ENCODE peak calls at places on chromosome 20, in eight cellular contexts. One of them, this sample, is unnamed.

GRCh38 chr20:35254448-35254999 is 23.4 kb downstream of the MMP24OS start:
- DNase-seq in cardiac muscle cell: no peak
- DNase-seq in adrenal gland: no peak
- DNase-seq in AG04450: no peak
- DNase-seq in A673: no peak
- DNase-seq in mucosa of descending colon: no peak
- DNase-seq in omental fat pad: no peak
- DNase-seq in AG09319: no peak
- DNase-seq in this sample: no peak

GRCh38 chr20:63017076-63017825 is 10.5 kb upstream of the BHLHE23 start:
- DNase-seq in cardiac muscle cell: no peak
- DNase-seq in adrenal gland: no peak
- DNase-seq in AG04450: no peak
- DNase-seq in A673: no peak
- DNase-seq in mucosa of descending colon: peak; percentile 32
- DNase-seq in omental fat pad: no peak
- DNase-seq in AG09319: no peak
- DNase-seq in this sample: no peak

GRCh38 chr20:25246182-25246943 is 1.5 kb upstream of the PYGB start:
- DNase-seq in cardiac muscle cell: no peak
- DNase-seq in adrenal gland: no peak
- DNase-seq in AG04450: no peak
- DNase-seq in A673: no peak
- DNase-seq in mucosa of descending colon: no peak
- DNase-seq in omental fat pad: no peak
- DNase-seq in AG09319: no peak
- DNase-seq in this sample: no peak

GRCh38 chr20:45268531-45268930 is 14.2 kb upstream of the SLPI start:
- DNase-seq in cardiac muscle cell: peak; percentile 35
- DNase-seq in adrenal gland: no peak
- DNase-seq in AG04450: no peak
- DNase-seq in A673: no peak
- DNase-seq in mucosa of descending colon: no peak
- DNase-seq in omental fat pad: no peak
- DNase-seq in AG09319: no peak
- DNase-seq in this sample: no peak

GRCh38 chr20:60055740-60056139 is 97.5 kb downstream of the CDH26 start:
- DNase-seq in cardiac muscle cell: peak; percentile 10
- DNase-seq in adrenal gland: peak; percentile 58
- DNase-seq in AG04450: no peak
- DNase-seq in A673: peak; percentile 48
- DNase-seq in mucosa of descending colon: peak; percentile 65
- DNase-seq in omental fat pad: no peak
- DNase-seq in AG09319: no peak
- DNase-seq in this sample: peak; percentile 77

GRCh38 chr20:3748073-3748472 is 15.6 kb downstream of the HSPA12B start:
- DNase-seq in cardiac muscle cell: no peak
- DNase-seq in adrenal gland: no peak
- DNase-seq in AG04450: no peak
- DNase-seq in A673: no peak
- DNase-seq in mucosa of descending colon: no peak
- DNase-seq in omental fat pad: no peak
- DNase-seq in AG09319: no peak
- DNase-seq in this sample: no peak

GRCh38 chr20:63150911-63151531 is 64.9 kb downstream of the YTHDF1 start:
- DNase-seq in cardiac muscle cell: no peak
- DNase-seq in adrenal gland: no peak
- DNase-seq in AG04450: no peak
- DNase-seq in A673: no peak
- DNase-seq in mucosa of descending colon: peak; percentile 33
- DNase-seq in omental fat pad: no peak
- DNase-seq in AG09319: no peak
- DNase-seq in this sample: no peak

GRCh38 chr20:62210496-62210855 is 9.6 kb downstream of the HRH3 start:
- DNase-seq in cardiac muscle cell: no peak
- DNase-seq in adrenal gland: no peak
- DNase-seq in AG04450: no peak
- DNase-seq in A673: no peak
- DNase-seq in mucosa of descending colon: peak; percentile 31
- DNase-seq in omental fat pad: no peak
- DNase-seq in AG09319: no peak
- DNase-seq in this sample: no peak

GRCh38 chr20:48017504-48017903 is 232.2 kb upstream of the SULF2 start:
- DNase-seq in cardiac muscle cell: no peak
- DNase-seq in adrenal gland: no peak
- DNase-seq in AG04450: no peak
- DNase-seq in A673: no peak
- DNase-seq in mucosa of descending colon: no peak
- DNase-seq in omental fat pad: no peak
- DNase-seq in AG09319: no peak
- DNase-seq in this sample: no peak

GRCh38 chr20:41318271-41318649 is 729 bp upstream of the ZHX3 start:
- DNase-seq in cardiac muscle cell: no peak
- DNase-seq in adrenal gland: no peak
- DNase-seq in AG04450: no peak
- DNase-seq in A673: no peak
- DNase-seq in mucosa of descending colon: no peak
- DNase-seq in omental fat pad: no peak
- DNase-seq in AG09319: no peak
- DNase-seq in this sample: no peak

GRCh38 chr20:45583502-45583901 is 4.4 kb upstream of the WFDC8 start:
- DNase-seq in cardiac muscle cell: no peak
- DNase-seq in adrenal gland: no peak
- DNase-seq in AG04450: no peak
- DNase-seq in A673: no peak
- DNase-seq in mucosa of descending colon: no peak
- DNase-seq in omental fat pad: no peak
- DNase-seq in AG09319: no peak
- DNase-seq in this sample: no peak

GRCh38 chr20:1302578-1303541 is 26.1 kb downstream of the SDCBP2 start:
- DNase-seq in cardiac muscle cell: peak; percentile 35
- DNase-seq in adrenal gland: no peak
- DNase-seq in AG04450: no peak
- DNase-seq in A673: no peak
- DNase-seq in mucosa of descending colon: no peak
- DNase-seq in omental fat pad: no peak
- DNase-seq in AG09319: no peak
- DNase-seq in this sample: no peak

GRCh38 chr20:47235853-47236638 is 120.5 kb downstream of the ZMYND8 start:
- DNase-seq in cardiac muscle cell: no peak
- DNase-seq in adrenal gland: no peak
- DNase-seq in AG04450: no peak
- DNase-seq in A673: peak; percentile 4
- DNase-seq in mucosa of descending colon: no peak
- DNase-seq in omental fat pad: no peak
- DNase-seq in AG09319: no peak
- DNase-seq in this sample: no peak

GRCh38 chr20:58891686-58892125 is 39.2 kb downstream of the GNAS start:
- DNase-seq in cardiac muscle cell: no peak
- DNase-seq in adrenal gland: peak; percentile 45
- DNase-seq in AG04450: no peak
- DNase-seq in A673: peak; percentile 66
- DNase-seq in mucosa of descending colon: peak; percentile 65
- DNase-seq in omental fat pad: no peak
- DNase-seq in AG09319: no peak
- DNase-seq in this sample: no peak

GRCh38 chr20:38203337-38204003 is 38.4 kb upstream of the TGM2 start:
- DNase-seq in cardiac muscle cell: no peak
- DNase-seq in adrenal gland: no peak
- DNase-seq in AG04450: no peak
- DNase-seq in A673: no peak
- DNase-seq in mucosa of descending colon: no peak
- DNase-seq in omental fat pad: no peak
- DNase-seq in AG09319: no peak
- DNase-seq in this sample: no peak

GRCh38 chr20:60512436-60512835 is 554.2 kb downstream of the CDH26 start:
- DNase-seq in cardiac muscle cell: peak; percentile 10
- DNase-seq in adrenal gland: no peak
- DNase-seq in AG04450: peak; percentile 23
- DNase-seq in A673: peak; percentile 56
- DNase-seq in mucosa of descending colon: no peak
- DNase-seq in omental fat pad: no peak
- DNase-seq in AG09319: no peak
- DNase-seq in this sample: no peak

GRCh38 chr20:62569615-62570014 is 72.7 kb upstream of the SLCO4A1 start:
- DNase-seq in cardiac muscle cell: no peak
- DNase-seq in adrenal gland: no peak
- DNase-seq in AG04450: no peak
- DNase-seq in A673: no peak
- DNase-seq in mucosa of descending colon: no peak
- DNase-seq in omental fat pad: no peak
- DNase-seq in AG09319: no peak
- DNase-seq in this sample: no peak

DNA sequence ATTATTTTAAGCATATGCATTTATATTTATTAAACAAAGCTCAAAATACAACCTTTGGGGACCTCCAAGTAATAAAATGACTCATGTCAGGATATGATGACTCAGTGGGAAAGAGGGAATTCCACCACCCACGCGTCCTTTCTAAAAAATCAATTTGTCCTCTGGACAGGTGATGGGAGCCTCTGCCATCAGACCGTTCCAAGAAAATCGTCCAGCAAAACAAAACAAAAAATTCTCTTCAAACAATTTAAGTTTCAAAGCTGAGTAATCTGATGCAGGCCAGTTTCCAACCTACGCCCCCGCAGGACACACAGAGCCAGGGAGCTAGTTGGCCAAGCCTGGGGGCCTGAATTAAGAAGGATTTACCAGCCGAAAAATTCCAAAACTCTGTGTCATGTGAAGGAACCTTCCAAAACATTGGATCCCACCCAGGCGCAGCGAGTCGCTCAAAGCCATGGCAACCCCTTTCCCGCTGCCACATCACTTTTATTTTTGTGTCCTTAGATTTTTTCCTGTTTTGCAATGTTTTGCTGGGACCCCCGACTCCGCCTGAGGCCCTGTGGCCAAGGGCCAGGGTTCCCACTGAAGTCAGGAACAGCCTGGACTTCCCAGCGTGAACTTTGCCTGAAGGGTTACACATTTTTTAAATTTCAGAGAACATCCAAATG is 95.3 kb downstream of the NFATC2 start:
- DNase-seq in cardiac muscle cell: peak; percentile 96
- DNase-seq in adrenal gland: peak; percentile 70
- DNase-seq in AG04450: peak; percentile 91
- DNase-seq in A673: peak; percentile 87
- DNase-seq in mucosa of descending colon: no peak
- DNase-seq in omental fat pad: peak; percentile 74
- DNase-seq in AG09319: peak; percentile 85
- DNase-seq in this sample: peak; percentile 33
- TF ChIP-seq CTCF in cardiac muscle cell: no peak
- TF ChIP-seq CTCF in adrenal gland: no peak
- TF ChIP-seq CTCF in AG04450: peak; percentile 3
- TF ChIP-seq CTCF in A673: no peak
- TF ChIP-seq CTCF in mucosa of descending colon: no peak
- TF ChIP-seq CTCF in omental fat pad: no peak
- TF ChIP-seq CTCF in AG09319: no peak
- TF ChIP-seq CTCF in this sample: no peak

DNA sequence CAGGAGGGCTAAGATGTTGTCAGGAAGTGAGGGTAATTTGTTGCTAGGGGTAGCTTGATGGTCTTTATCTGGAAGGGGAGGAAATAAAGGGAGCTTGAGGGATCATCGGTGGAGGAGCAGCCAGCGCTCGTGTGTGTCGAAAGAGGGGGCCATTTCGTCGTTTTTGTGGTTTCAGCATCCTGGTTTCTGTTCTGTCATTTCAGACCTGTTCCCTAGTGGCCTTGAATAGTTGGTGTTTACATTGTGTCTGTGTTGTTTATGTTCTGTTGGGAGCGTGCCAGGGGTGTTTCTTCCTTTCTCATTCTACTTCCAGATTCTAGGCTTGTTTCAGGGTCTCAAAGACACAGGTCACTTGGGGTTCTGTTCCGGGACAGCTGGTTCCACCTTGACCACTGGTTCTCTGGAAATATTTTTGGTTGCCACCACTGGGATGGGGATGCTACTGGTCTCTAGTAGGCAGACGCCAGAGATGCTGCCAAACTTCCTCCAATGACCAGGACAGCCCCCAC is 113.9 kb upstream of the NAA20 start:
- DNase-seq in cardiac muscle cell: peak; percentile 65
- DNase-seq in adrenal gland: peak; percentile 43
- DNase-seq in AG04450: no peak
- DNase-seq in A673: peak; percentile 53
- DNase-seq in mucosa of descending colon: no peak
- DNase-seq in omental fat pad: no peak
- DNase-seq in AG09319: no peak
- DNase-seq in this sample: no peak
- TF ChIP-seq CTCF in cardiac muscle cell: peak; percentile 31
- TF ChIP-seq CTCF in adrenal gland: no peak
- TF ChIP-seq CTCF in AG04450: peak; percentile 38
- TF ChIP-seq CTCF in A673: peak; percentile 41
- TF ChIP-seq CTCF in mucosa of descending colon: no peak
- TF ChIP-seq CTCF in omental fat pad: no peak
- TF ChIP-seq CTCF in AG09319: peak; percentile 15
- TF ChIP-seq CTCF in this sample: no peak

DNA sequence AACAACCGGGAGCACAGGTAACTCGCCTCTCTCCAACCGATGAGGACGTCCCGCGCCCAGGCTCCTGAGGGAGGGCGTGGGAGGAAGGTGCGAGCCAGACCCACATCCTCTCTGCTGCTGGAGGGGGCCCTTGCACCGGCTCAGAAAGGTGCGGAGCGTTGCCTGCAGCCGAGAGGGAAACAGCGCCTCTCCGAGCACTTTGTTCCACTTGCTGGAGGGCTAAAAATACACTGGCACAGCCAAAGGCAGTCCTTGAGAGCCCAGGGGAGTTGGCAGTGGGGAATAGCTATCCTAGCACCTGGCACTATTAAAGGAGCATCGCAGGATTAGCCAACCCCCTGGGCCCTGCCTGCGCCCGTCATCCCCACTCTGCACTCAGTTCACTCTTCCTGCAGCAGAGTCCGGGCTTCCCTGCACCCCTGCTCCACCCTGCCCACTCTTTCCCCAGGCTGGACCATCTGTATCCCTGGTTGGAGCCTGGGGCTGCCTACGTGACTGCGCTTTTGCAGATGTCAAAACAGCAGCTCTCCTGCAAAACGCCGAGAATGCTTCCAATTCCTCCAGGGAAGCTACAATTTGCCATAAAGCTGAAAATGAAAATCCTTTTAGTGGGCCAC is 108.9 kb downstream of the SNX5 start:
- DNase-seq in cardiac muscle cell: no peak
- DNase-seq in adrenal gland: peak; percentile 53
- DNase-seq in AG04450: no peak
- DNase-seq in A673: no peak
- DNase-seq in mucosa of descending colon: no peak
- DNase-seq in omental fat pad: no peak
- DNase-seq in AG09319: no peak
- DNase-seq in this sample: no peak
- TF ChIP-seq CTCF in cardiac muscle cell: no peak
- TF ChIP-seq CTCF in adrenal gland: no peak
- TF ChIP-seq CTCF in AG04450: no peak
- TF ChIP-seq CTCF in A673: no peak
- TF ChIP-seq CTCF in mucosa of descending colon: no peak
- TF ChIP-seq CTCF in omental fat pad: no peak
- TF ChIP-seq CTCF in AG09319: no peak
- TF ChIP-seq CTCF in this sample: no peak

DNA sequence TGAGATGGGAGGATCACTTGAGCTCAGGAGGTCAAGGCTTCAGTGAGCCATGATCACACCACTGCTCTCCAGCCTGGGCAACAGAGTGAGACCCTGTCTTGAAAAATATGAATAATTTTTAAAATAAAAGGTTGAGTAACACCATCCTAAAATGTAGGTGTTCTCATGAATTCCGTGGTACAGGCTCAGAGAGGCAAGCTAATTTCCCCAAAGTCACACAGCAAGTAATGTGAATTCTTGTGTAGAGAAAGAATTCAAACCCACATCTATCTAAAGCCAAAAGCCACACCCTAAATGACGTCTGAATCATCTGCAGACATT is 80.5 kb downstream of the ZNF217 start:
- DNase-seq in cardiac muscle cell: no peak
- DNase-seq in adrenal gland: no peak
- DNase-seq in AG04450: no peak
- DNase-seq in A673: no peak
- DNase-seq in mucosa of descending colon: no peak
- DNase-seq in omental fat pad: no peak
- DNase-seq in AG09319: no peak
- DNase-seq in this sample: no peak
- TF ChIP-seq CTCF in cardiac muscle cell: no peak
- TF ChIP-seq CTCF in adrenal gland: no peak
- TF ChIP-seq CTCF in AG04450: no peak
- TF ChIP-seq CTCF in A673: no peak
- TF ChIP-seq CTCF in mucosa of descending colon: no peak
- TF ChIP-seq CTCF in omental fat pad: no peak
- TF ChIP-seq CTCF in AG09319: no peak
- TF ChIP-seq CTCF in this sample: no peak

This sample was measured in ascending aorta.